ENCODE peak calls at places on chromosomes 5 and 9, in nine cellular contexts. D is pons, T is NCI-H1048, E is NCI-H2171 treated with DMSO at 0.1 percent for 48 hours, H is EL, W is neural crest cell, Y is posterior vena cava, X is left lung, G is hippocampal formation. F is an unnamed sample.

GRCh38 chr9:109349431-109349846 is 28.6 kb upstream of the EPB41L4B start:
- DNase-seq in D (peak; percentile 82), T (no peak), E (no peak), H (peak; percentile 91), W (no peak), Y (no peak), X (no peak), G (no peak), F (peak; percentile 83)

GRCh38 chr5:56169281-56169680 is 63.8 kb downstream of the ANKRD55 start:
- DNase-seq in D (no peak), T (no peak), E (no peak), H (no peak), W (no peak), Y (no peak), X (no peak), G (no peak), F (no peak)

GRCh38 chr9:106712279-106712678 is 150.7 kb upstream of the ZNF462 start:
- DNase-seq in D (no peak), T (no peak), E (no peak), H (no peak), W (no peak), Y (no peak), X (no peak), G (no peak), F (no peak)

GRCh38 chr9:22158983-22159382 is 149.9 kb upstream of the CDKN2B start:
- DNase-seq in D (peak; percentile 70), T (no peak), E (no peak), H (peak; percentile 65), W (no peak), Y (no peak), X (peak; percentile 43), G (peak; percentile 24), F (peak; percentile 34)

GRCh38 chr5:89572696-89573095 is 689.7 kb upstream of the MEF2C start:
- DNase-seq in D (no peak), T (no peak), E (no peak), H (no peak), W (no peak), Y (no peak), X (no peak), G (no peak), F (peak; percentile 27)

GRCh38 chr5:31049933-31050704 is 143.4 kb upstream of the CDH6 start:
- DNase-seq in D (no peak), T (no peak), E (no peak), H (no peak), W (no peak), Y (no peak), X (no peak), G (no peak), F (no peak)

GRCh38 chr5:108634251-108634950 is 113.3 kb upstream of the FER start:
- DNase-seq in D (no peak), T (no peak), E (no peak), H (no peak), W (no peak), Y (no peak), X (no peak), G (no peak), F (peak; percentile 36)

GRCh38 chr5:159224471-159224870 is 15.1 kb upstream of the RNF145 start:
- DNase-seq in D (no peak), T (no peak), E (no peak), H (no peak), W (no peak), Y (no peak), X (no peak), G (no peak), F (no peak)

GRCh38 chr5:139669681-139670368 is 21.7 kb downstream of the CXXC5 start:
- DNase-seq in D (peak; percentile 24), T (no peak), E (no peak), H (no peak), W (no peak), Y (no peak), X (no peak), G (no peak), F (no peak)

GRCh38 chr5:17365756-17366155 is 132.3 kb upstream of the TAF11L2 start:
- DNase-seq in D (no peak), T (no peak), E (no peak), H (peak; percentile 75), W (no peak), Y (no peak), X (no peak), G (no peak), F (no peak)